ENCODE peak calls at places on chromosomes 6 and 20, in seven cellular contexts. N is left lung, I is H54, U is iPS-NIHi11, F is A549, J is HEK293T, G is tibial artery. K is an unnamed sample.

GRCh38 chr6:77089776-77090175 is 373.5 kb downstream of the HTR1B start:
- DNase-seq in N (no peak), I (no peak), U (no peak), F (no peak), J (no peak), G (no peak), K (no peak)

GRCh38 chr20:35743693-35744491 is 1.8 kb upstream of the RBM39 start:
- DNase-seq in N (no peak), I (no peak), U (no peak), F (no peak), J (no peak), G (no peak), K (no peak)

GRCh38 chr6:18545726-18546125 is 158.6 kb downstream of the RNF144B start:
- DNase-seq in N (no peak), I (no peak), U (no peak), F (no peak), J (no peak), G (no peak), K (no peak)

GRCh38 chr6:57013501-57013900 is 33.0 kb upstream of the KIAA1586 start:
- DNase-seq in N (no peak), I (peak), U (no peak), F (no peak), J (no peak), G (no peak), K (no peak)

GRCh38 chr6:5287205-5287965 is 26.1 kb downstream of the FARS2 start:
- DNase-seq in N (no peak), I (peak), U (peak), F (no peak), J (no peak), G (no peak), K (no peak)

GRCh38 chr6:568954-569523 is 87.9 kb downstream of the HUS1B start:
- DNase-seq in N (no peak), I (no peak), U (no peak), F (no peak), J (no peak), G (no peak), K (no peak)

GRCh38 chr6:7787731-7788130 is 61.8 kb downstream of the BMP6 start:
- DNase-seq in N (no peak), I (no peak), U (no peak), F (no peak), J (no peak), G (no peak), K (no peak)

GRCh38 chr6:56915832-56916231 is 39.1 kb upstream of the BEND6 start:
- DNase-seq in N (no peak), I (no peak), U (no peak), F (no peak), J (no peak), G (no peak), K (no peak)

GRCh38 chr20:54846948-54847347 is 371.6 kb downstream of the DOK5 start:
- DNase-seq in N (no peak), I (no peak), U (no peak), F (no peak), J (no peak), G (no peak), K (no peak)

GRCh38 chr20:9214676-9215075 is 145.8 kb downstream of the PLCB4 start:
- DNase-seq in N (no peak), I (no peak), U (no peak), F (no peak), J (no peak), G (no peak), K (no peak)

GRCh38 chr20:20603339-20603990 is 109.0 kb downstream of the RALGAPA2 start:
- DNase-seq in N (no peak), I (no peak), U (peak), F (no peak), J (peak), G (no peak), K (no peak)

GRCh38 chr20:49450281-49450707 is 32.2 kb downstream of the KCNB1 start:
- DNase-seq in N (no peak), I (no peak), U (peak), F (no peak), J (no peak), G (no peak), K (no peak)

GRCh38 chr6:169956580-169956979 is 205.2 kb downstream of the ERMARD start:
- DNase-seq in N (peak), I (no peak), U (no peak), F (no peak), J (no peak), G (no peak), K (peak)

GRCh38 chr20:25533920-25534700 is 51.2 kb downstream of the NINL start:
- DNase-seq in N (no peak), I (no peak), U (no peak), F (no peak), J (no peak), G (no peak), K (no peak)

GRCh38 chr6:106745824-106746610 is 116.6 kb downstream of the QRSL1 start:
- DNase-seq in N (no peak), I (no peak), U (no peak), F (peak), J (no peak), G (no peak), K (no peak)

GRCh38 chr6:133865680-133866079 is 23.2 kb upstream of the TCF21 start:
- DNase-seq in N (no peak), I (no peak), U (no peak), F (no peak), J (no peak), G (no peak), K (no peak)

GRCh38 chr6:166087246-166087645 is 80.4 kb downstream of the TBXT start:
- DNase-seq in N (no peak), I (no peak), U (no peak), F (no peak), J (no peak), G (no peak), K (no peak)

GRCh38 chr6:15804461-15804784 is 141.6 kb upstream of the DTNBP1 start:
- DNase-seq in N (no peak), I (no peak), U (no peak), F (no peak), J (no peak), G (no peak), K (no peak)

GRCh38 chr6:36414481-36414880 is 27.0 kb upstream of the ETV7 start:
- DNase-seq in N (no peak), I (no peak), U (no peak), F (no peak), J (no peak), G (no peak), K (no peak)

GRCh38 chr6:42320762-42321161 is 103.1 kb upstream of the MRPS10 start:
- DNase-seq in N (no peak), I (no peak), U (no peak), F (no peak), J (no peak), G (no peak), K (no peak)

GRCh38 chr20:4560667-4561066 is 161.0 kb upstream of the PRND start:
- DNase-seq in N (no peak), I (no peak), U (no peak), F (no peak), J (no peak), G (no peak), K (no peak)

GRCh38 chr6:129659590-129660345 is 50.2 kb downstream of the ARHGAP18 start:
- DNase-seq in N (no peak), I (no peak), U (no peak), F (no peak), J (no peak), G (no peak), K (no peak)

GRCh38 chr6:107806675-107807074 is 17.4 kb downstream of the SCML4 start:
- DNase-seq in N (no peak), I (no peak), U (no peak), F (no peak), J (no peak), G (no peak), K (peak)

GRCh38 chr20:2301164-2301622 is 5.4 kb downstream of the TGM3 start:
- DNase-seq in N (peak), I (no peak), U (no peak), F (no peak), J (no peak), G (peak), K (peak)

GRCh38 chr6:106360989-106361430 is 493 bp downstream of the CRYBG1 start:
- DNase-seq in N (peak), I (no peak), U (no peak), F (no peak), J (no peak), G (no peak), K (peak)

GRCh38 chr20:11235058-11235457 is 561.3 kb upstream of the JAG1 start:
- DNase-seq in N (no peak), I (peak), U (peak), F (no peak), J (no peak), G (no peak), K (no peak)